ENCODE peak calls at places on chromosomes 6 and 20, in ten cellular contexts. U, B, D, P, L, G, J, I, V and Y are unnamed samples.

GRCh38 chr6:137512768-137513605 is 18.8 kb upstream of the OLIG3 start:
- DNase-seq in I (no peak), G (no peak), P (no peak), U (no peak), V (no peak), B (no peak), J (no peak), D (no peak), L (no peak), Y (no peak)

GRCh38 chr6:26045939-26046368 is 41.3 kb upstream of the HFE start:
- DNase-seq in J (no peak), L (no peak), B (no peak), D (no peak), P (no peak), V (no peak), U (no peak), G (no peak), I (no peak), Y (no peak)

GRCh38 chr6:136788069-136788902 is 4.0 kb downstream of the MAP3K5 start:
- DNase-seq in L (no peak), P (no peak), D (no peak), B (peak; percentile 77), V (no peak), I (no peak), U (no peak), J (peak; percentile 90), G (peak; percentile 78), Y (peak; percentile 78)

GRCh38 chr6:53754330-53754729 is 40.5 kb upstream of the LRRC1 start:
- DNase-seq in V (no peak), P (no peak), J (no peak), I (no peak), U (no peak), G (no peak), B (no peak), L (no peak), D (no peak), Y (no peak)

GRCh38 chr6:143804835-143805239 is 38.3 kb upstream of the LTV1 start:
- DNase-seq in G (no peak), B (no peak), U (no peak), P (no peak), J (peak; percentile 12), D (no peak), I (no peak), V (no peak), L (no peak), Y (no peak)

GRCh38 chr6:3393796-3394195 is 63.1 kb downstream of the SLC22A23 start:
- DNase-seq in B (no peak), I (no peak), P (no peak), G (no peak), D (no peak), V (no peak), J (no peak), L (no peak), U (no peak), Y (no peak)

GRCh38 chr20:1377984-1378742 is 14.7 kb downstream of the FKBP1A start:
- DNase-seq in J (no peak), I (no peak), B (no peak), U (no peak), G (peak; percentile 56), D (no peak), V (no peak), P (no peak), L (no peak), Y (no peak)

GRCh38 chr6:41359617-41360313 is 24.4 kb downstream of the NCR2 start:
- DNase-seq in P (no peak), J (no peak), L (no peak), G (no peak), B (no peak), U (no peak), V (no peak), I (no peak), D (no peak), Y (no peak)

GRCh38 chr20:16566080-16566479 is 7.2 kb downstream of the KIF16B start:
- DNase-seq in D (no peak), J (peak; percentile 18), B (no peak), L (no peak), P (no peak), G (no peak), I (no peak), U (no peak), V (no peak), Y (no peak)

GRCh38 chr20:34375977-34376430 is 12.9 kb downstream of the ITCH start:
- DNase-seq in I (no peak), U (no peak), B (no peak), P (no peak), D (no peak), G (no peak), J (no peak), L (no peak), V (no peak), Y (no peak)

GRCh38 chr6:17318435-17319165 is 37.4 kb downstream of the RBM24 start:
- DNase-seq in D (no peak), J (no peak), B (no peak), I (no peak), L (no peak), G (no peak), V (no peak), P (no peak), U (no peak), Y (no peak)

GRCh38 chr6:25961619-25962367 is 809 bp upstream of the TRIM38 start:
- DNase-seq in G (peak; percentile 9), D (no peak), J (peak; percentile 27), I (no peak), V (no peak), B (no peak), P (no peak), U (no peak), L (no peak), Y (no peak)

GRCh38 chr6:146997062-146997461 is 207.2 kb upstream of the STXBP5 start:
- DNase-seq in L (no peak), B (peak; percentile 75), G (peak; percentile 75), V (no peak), P (no peak), D (no peak), U (no peak), I (no peak), J (peak; percentile 15), Y (peak; percentile 62)

GRCh38 chr6:78810146-78810545 is 57.2 kb upstream of the IRAK1BP1 start:
- DNase-seq in P (no peak), G (peak; percentile 75), U (no peak), B (peak; percentile 20), I (no peak), J (peak; percentile 38), L (no peak), V (peak; percentile 15), D (no peak), Y (peak; percentile 7)

GRCh38 chr6:33301877-33302276 is 3.1 kb upstream of the RGL2 start:
- DNase-seq in I (no peak), D (no peak), G (no peak), B (no peak), J (no peak), P (no peak), L (no peak), U (no peak), V (no peak), Y (no peak)

DNA sequence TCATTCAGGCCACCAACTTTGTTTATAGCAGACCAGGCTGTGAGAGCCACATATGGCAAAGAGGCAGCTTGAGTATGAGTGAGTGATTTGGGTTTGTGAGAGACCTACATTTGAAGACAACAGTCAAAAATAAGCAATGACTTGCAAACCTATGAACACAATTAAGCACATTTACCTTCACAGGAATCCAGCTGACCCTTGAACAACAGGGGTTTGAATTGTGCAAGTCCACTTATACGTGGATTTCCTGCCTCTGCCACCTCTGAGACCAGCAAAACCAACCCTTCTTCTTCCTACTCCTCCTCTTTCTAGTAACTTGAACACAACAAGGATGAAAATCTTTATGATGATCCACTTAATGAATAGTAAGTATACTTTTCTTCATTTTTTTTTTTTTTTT is 10.1 kb downstream of the RTN4IP1 start:
- DNase-seq in I (no peak), J (peak; percentile 46), B (no peak), G (no peak), D (no peak), L (no peak), U (no peak), P (no peak), V (no peak), Y (no peak)
- H3K4me3 ChIP-seq in I (no peak overlapping the region), J (no peak overlapping the region), B (no peak overlapping the region), G (no peak overlapping the region), D (no peak overlapping the region), L (no peak overlapping the region), U (no peak overlapping the region), P (no peak overlapping the region), V (no peak overlapping the region), Y (no peak overlapping the region)

GRCh38 chr20:59018817-59019216 is 412 bp upstream of the TUBB1 start:
- DNase-seq in I (no peak), D (no peak), B (no peak), L (no peak), P (no peak), J (no peak), U (no peak), G (no peak), V (no peak), Y (no peak)

GRCh38 chr20:59023616-59024015 is 4.4 kb downstream of the TUBB1 start:
- DNase-seq in B (no peak), I (no peak), V (no peak), J (no peak), P (no peak), D (no peak), L (no peak), U (no peak), G (no peak), Y (no peak)

GRCh38 chr20:59019217-59019616 is at the start of gene TUBB1:
- DNase-seq in U (no peak), L (no peak), G (no peak), I (no peak), V (no peak), B (no peak), P (no peak), J (no peak), D (no peak), Y (no peak)

GRCh38 chr20:59022754-59023153 is 3.5 kb downstream of the TUBB1 start:
- DNase-seq in U (no peak), I (no peak), P (no peak), L (no peak), V (no peak), B (no peak), J (no peak), D (no peak), G (no peak), Y (no peak)

GRCh38 chr20:59020938-59021551 is 1.8 kb downstream of the TUBB1 start:
- DNase-seq in B (no peak), V (no peak), D (no peak), L (no peak), G (peak; percentile 66), J (no peak), P (no peak), I (no peak), U (no peak), Y (peak; percentile 10)
- H3K4me3 ChIP-seq in B (no peak overlapping the region), V (no peak overlapping the region), D (no peak overlapping the region), L (no peak overlapping the region), G (no peak overlapping the region), J (no peak overlapping the region), P (no peak overlapping the region), I (no peak overlapping the region), U (no peak overlapping the region), Y (no peak overlapping the region)

GRCh38 chr20:62980380-62980960 is 26.3 kb downstream of the BHLHE23 start:
- DNase-seq in B (no peak), V (no peak), I (no peak), U (no peak), G (no peak), D (no peak), P (no peak), J (no peak), L (no peak), Y (no peak)
- H3K4me3 ChIP-seq in B (no peak overlapping the region), V (no peak overlapping the region), I (no peak overlapping the region), U (peak overlapping the region; percentile 27), G (no peak overlapping the region), D (no peak overlapping the region), P (no peak overlapping the region), J (no peak overlapping the region), L (no peak overlapping the region), Y (no peak overlapping the region)

GRCh38 chr6:52360601-52361346 is 1.2 kb upstream of the PAQR8 start:
- DNase-seq in D (no peak), L (no peak), V (peak; percentile 34), I (no peak), B (no peak), U (no peak), P (no peak), G (no peak), J (peak; percentile 56), Y (no peak)
- H3K4me3 ChIP-seq in D (no peak overlapping the region), L (no peak overlapping the region), V (no peak overlapping the region), I (no peak overlapping the region), B (no peak overlapping the region), U (no peak overlapping the region), P (peak overlapping the region; percentile 49), G (no peak overlapping the region), J (no peak overlapping the region), Y (no peak overlapping the region)